ENCODE peak calls at places on chromosomes 6 and 20, in five cellular contexts. Q is fibroblast of pulmonary artery; P is AG10803; A is activated naive CD4-positive, alpha-beta T cell treated with Interleukin-2 at 50 U/mL for 16 hours; J is T-cell. R is an unnamed sample.
A peak's percentile ranks its signal among the peaks of the same experiment; 100 is the strongest.

GRCh38 chr6:25309886-25310285 is 30.7 kb downstream of the CARMIL1 start:
- DNase-seq in J (no peak), P (peak; percentile 39), A (no peak), Q (no peak), R (no peak)

GRCh38 chr6:151291145-151292055 is 51.6 kb downstream of the AKAP12 start:
- DNase-seq in J (no peak), P (peak; percentile 40), A (no peak), Q (peak; percentile 96), R (no peak)

GRCh38 chr6:165245287-165245686 is 64.1 kb downstream of the C6orf118 start:
- DNase-seq in Q (peak; percentile 60), J (no peak), P (peak; percentile 49), A (no peak), R (no peak)

GRCh38 chr6:166465671-166466087 is 82.9 kb upstream of the MPC1 start:
- DNase-seq in J (no peak), P (peak; percentile 64), Q (peak; percentile 57), A (no peak), R (no peak)

GRCh38 chr6:43428874-43429273 is 1.5 kb downstream of the ABCC10 start:
- DNase-seq in Q (no peak), J (no peak), A (no peak), P (no peak), R (no peak)

GRCh38 chr6:17583811-17584210 is 16.3 kb upstream of the FAM8A1 start:
- DNase-seq in P (peak; percentile 59), A (no peak), Q (peak; percentile 64), J (no peak), R (no peak)

GRCh38 chr20:59955131-59955796 is 3.0 kb upstream of the CDH26 start:
- DNase-seq in J (no peak), A (no peak), Q (no peak), P (peak; percentile 35), R (no peak)

GRCh38 chr20:45325367-45325766 is 17.3 kb upstream of the MATN4 start:
- DNase-seq in A (no peak), J (no peak), Q (no peak), P (no peak), R (no peak)

GRCh38 chr6:162344301-162344700 is 383.3 kb downstream of the PRKN start:
- DNase-seq in A (no peak), P (peak; percentile 4), Q (no peak), J (no peak), R (no peak)

GRCh38 chr20:19993937-19994667 is 23.1 kb upstream of the NAA20 start:
- DNase-seq in A (no peak), P (peak; percentile 78), J (no peak), Q (peak; percentile 46), R (no peak)

GRCh38 chr6:106517699-106518098 is 111.6 kb downstream of the RTN4IP1 start:
- DNase-seq in P (no peak), Q (no peak), A (no peak), J (no peak), R (no peak)

GRCh38 chr6:47438481-47439347 is 38.9 kb upstream of the CD2AP start:
- DNase-seq in J (no peak), P (no peak), Q (no peak), A (no peak), R (no peak)

GRCh38 chr6:82331031-82331773 is 32.4 kb upstream of the TPBG start:
- DNase-seq in P (peak; percentile 81), J (no peak), A (no peak), Q (peak; percentile 29), R (no peak)

GRCh38 chr6:25477006-25477590 is 174.9 kb upstream of the SCGN start:
- DNase-seq in P (peak; percentile 32), A (no peak), J (no peak), Q (peak; percentile 48), R (no peak)

GRCh38 chr6:33343953-33344611 is 26.5 kb upstream of the ZBTB22 start:
- DNase-seq in Q (no peak), A (peak; percentile 40), J (peak; percentile 77), P (no peak), R (peak; percentile 63)

GRCh38 chr6:291697-292505 is at the start of gene DUSP22:
- DNase-seq in A (peak; percentile 80), J (peak; percentile 77), Q (peak; percentile 87), P (peak; percentile 84), R (peak; percentile 88)

GRCh38 chr6:117666881-117667280 is 8.4 kb upstream of the NUS1 start:
- DNase-seq in P (no peak), A (no peak), J (no peak), Q (no peak), R (no peak)

GRCh38 chr6:166533205-166533824 is 53.2 kb downstream of the RAMACL start:
- DNase-seq in Q (no peak), J (no peak), A (no peak), P (no peak), R (no peak)

GRCh38 chr20:50325651-50326050 is 135.0 kb downstream of the CEBPB start:
- DNase-seq in Q (no peak), P (no peak), A (no peak), J (no peak), R (no peak)

GRCh38 chr20:25139061-25139705 is 56.3 kb upstream of the ENTPD6 start:
- DNase-seq in P (no peak), A (no peak), Q (no peak), J (no peak), R (no peak)

GRCh38 chr6:56685994-56686393 is 43.3 kb upstream of the DST start:
- DNase-seq in J (no peak), Q (no peak), P (no peak), A (no peak), R (no peak)

GRCh38 chr6:44917430-44917829 is 410.7 kb upstream of the RUNX2 start:
- DNase-seq in Q (no peak), A (no peak), J (no peak), P (no peak), R (no peak)

GRCh38 chr6:73739097-73739496 is 43.1 kb downstream of the CD109 start:
- DNase-seq in A (no peak), Q (peak; percentile 91), J (no peak), P (peak; percentile 74), R (peak; percentile 54)

GRCh38 chr6:144197919-144198318 is 47.6 kb downstream of the STX11 start:
- DNase-seq in P (no peak), A (no peak), J (no peak), Q (no peak), R (no peak)

GRCh38 chr6:50102676-50103075 is 52.9 kb upstream of the DEFB112 start:
- DNase-seq in Q (no peak), P (no peak), A (no peak), J (no peak), R (no peak)

GRCh38 chr20:15056231-15056630 is 718.8 kb upstream of the FLRT3 start:
- DNase-seq in P (no peak), J (no peak), A (no peak), Q (peak; percentile 2), R (no peak)

R was measured in memory B cell.